ENCODE peak calls at places on chromosomes 5 and 9, in nine cellular contexts. I, H, C, J, A, E, Y, K and O are unnamed samples.

GRCh38 chr5:132782101-132782500 is 5.1 kb upstream of the SEPTIN8 start:
- DNase-seq in I (no peak), H (peak; percentile 48), C (no peak), J (peak; percentile 50), A (no peak), E (peak; percentile 74), Y (peak; percentile 82), K (no peak), O (no peak)

GRCh38 chr9:121288874-121289553 is 21.1 kb downstream of the GSN start:
- DNase-seq in I (no peak), H (peak; percentile 80), C (no peak), J (peak; percentile 88), A (no peak), E (peak; percentile 74), Y (peak; percentile 92), K (peak; percentile 49), O (no peak)

GRCh38 chr5:1480217-1480616 is 35.0 kb upstream of the SLC6A3 start:
- DNase-seq in I (no peak), H (no peak), C (no peak), J (no peak), A (no peak), E (no peak), Y (peak; percentile 61), K (peak; percentile 38), O (no peak)

GRCh38 chr5:41509399-41510175 is 814 bp downstream of the PLCXD3 start:
- DNase-seq in I (no peak), H (no peak), C (no peak), J (no peak), A (no peak), E (no peak), Y (no peak), K (no peak), O (no peak)

GRCh38 chr5:150000261-150000989 is at the start of the genes HMGXB3 and TIGD6:
- DNase-seq in I (peak; percentile 85), H (peak; percentile 93), C (peak; percentile 79), J (peak; percentile 96), A (peak; percentile 68), E (peak; percentile 95), Y (peak; percentile 90), K (peak; percentile 92), O (peak; percentile 68)

GRCh38 chr9:136364369-136364748 is 815 bp upstream of the DNLZ start:
- DNase-seq in I (no peak), H (no peak), C (no peak), J (no peak), A (no peak), E (no peak), Y (no peak), K (no peak), O (no peak)

GRCh38 chr5:32332971-32333370 is 20.2 kb upstream of the MTMR12 start:
- DNase-seq in I (no peak), H (no peak), C (no peak), J (no peak), A (no peak), E (peak; percentile 49), Y (no peak), K (peak; percentile 30), O (no peak)

GRCh38 chr5:72692273-72692672 is 124.2 kb upstream of the TNPO1 start:
- DNase-seq in I (no peak), H (peak; percentile 59), C (no peak), J (peak; percentile 21), A (no peak), E (peak; percentile 30), Y (no peak), K (no peak), O (no peak)

GRCh38 chr9:114362394-114362793 is 25.4 kb downstream of the AKNA start:
- DNase-seq in I (no peak), H (no peak), C (no peak), J (no peak), A (no peak), E (no peak), Y (no peak), K (no peak), O (no peak)

GRCh38 chr9:80259079-80259478 is 687.3 kb downstream of the TLE4 start:
- DNase-seq in I (no peak), H (no peak), C (no peak), J (no peak), A (no peak), E (no peak), Y (no peak), K (no peak), O (no peak)

GRCh38 chr9:1005043-1005667 is 28.7 kb downstream of the DMRT3 start:
- DNase-seq in I (peak; percentile 16), H (peak; percentile 62), C (peak; percentile 19), J (peak; percentile 58), A (no peak), E (peak; percentile 47), Y (peak; percentile 75), K (peak; percentile 15), O (no peak)

GRCh38 chr5:11656940-11657339 is 247.3 kb downstream of the CTNND2 start:
- DNase-seq in I (no peak), H (no peak), C (no peak), J (no peak), A (no peak), E (no peak), Y (no peak), K (no peak), O (no peak)

GRCh38 chr9:88378317-88378716 is 9.9 kb upstream of the SPIN1 start:
- DNase-seq in I (no peak), H (no peak), C (no peak), J (peak; percentile 11), A (no peak), E (peak; percentile 17), Y (no peak), K (no peak), O (no peak)

GRCh38 chr9:136014147-136014927 is 53.2 kb upstream of the UBAC1 start:
- DNase-seq in I (no peak), H (no peak), C (no peak), J (no peak), A (no peak), E (no peak), Y (no peak), K (peak; percentile 2), O (no peak)

GRCh38 chr5:52269395-52269794 is 518.3 kb upstream of the ITGA1 start:
- DNase-seq in I (peak; percentile 86), H (no peak), C (peak; percentile 59), J (no peak), A (no peak), E (no peak), Y (no peak), K (no peak), O (no peak)

GRCh38 chr5:28975508-28975907 is 1937.1 kb upstream of the CDH9 start:
- DNase-seq in I (no peak), H (no peak), C (no peak), J (no peak), A (no peak), E (no peak), Y (no peak), K (no peak), O (no peak)